ENCODE peak calls at places on chromosome 16, in eight cellular contexts. G is GM12865, P is fibroblast of pulmonary artery, D is NB4, M is pancreas, Y is GM23338, E is mesothelial cell of epicardium, K is keratinocyte. F is an unnamed sample.

GRCh38 chr16:88686439-88687253 is at the start of gene SNAI3:
- DNase-seq in G (peak; percentile 87), P (peak; percentile 38), D (peak; percentile 96), M (peak; percentile 87), Y (peak; percentile 96), E (peak; percentile 67), K (no peak), F (no peak)

GRCh38 chr16:27096375-27096774 is 29.6 kb downstream of the C16orf82 start:
- DNase-seq in G (no peak), P (no peak), D (no peak), M (no peak), Y (no peak), E (no peak), K (no peak), F (no peak)

GRCh38 chr16:5385115-5385514 is 287.5 kb upstream of the EEF2KMT start:
- DNase-seq in G (no peak), P (no peak), D (no peak), M (no peak), Y (no peak), E (no peak), K (no peak), F (no peak)

GRCh38 chr16:73713817-73714495 is 582.7 kb upstream of the PSMD7 start:
- DNase-seq in G (no peak), P (peak; percentile 1), D (peak; percentile 43), M (no peak), Y (peak; percentile 76), E (no peak), K (no peak), F (peak; percentile 16)

GRCh38 chr16:17529982-17530760 is 59.4 kb upstream of the XYLT1 start:
- DNase-seq in G (peak; percentile 81), P (no peak), D (no peak), M (no peak), Y (no peak), E (no peak), K (no peak), F (no peak)

GRCh38 chr16:84548508-84548907 is 44.0 kb upstream of the MEAK7 start:
- DNase-seq in G (no peak), P (no peak), D (no peak), M (no peak), Y (no peak), E (no peak), K (no peak), F (no peak)

GRCh38 chr16:63361032-63361624 is 1324.9 kb upstream of the CDH8 start:
- DNase-seq in G (peak; percentile 56), P (peak; percentile 78), D (peak; percentile 60), M (no peak), Y (peak; percentile 75), E (no peak), K (peak; percentile 26), F (peak; percentile 54)

GRCh38 chr16:86974120-86974519 is 343.1 kb downstream of the C16orf95 start:
- DNase-seq in G (no peak), P (no peak), D (no peak), M (no peak), Y (no peak), E (no peak), K (no peak), F (no peak)

GRCh38 chr16:24291932-24292331 is 35.8 kb downstream of the CACNG3 start:
- DNase-seq in G (no peak), P (no peak), D (no peak), M (no peak), Y (no peak), E (no peak), K (no peak), F (no peak)

GRCh38 chr16:14354561-14355351 is 275.3 kb downstream of the PARN start:
- DNase-seq in G (peak; percentile 98), P (peak; percentile 6), D (peak; percentile 66), M (no peak), Y (no peak), E (no peak), K (no peak), F (no peak)

GRCh38 chr16:31052131-31052530 is 18.8 kb downstream of the STX4 start:
- DNase-seq in G (no peak), P (peak; percentile 79), D (peak; percentile 67), M (no peak), Y (no peak), E (no peak), K (peak; percentile 73), F (peak; percentile 95)

GRCh38 chr16:49463529-49463928 is 89.9 kb downstream of the C16orf78 start:
- DNase-seq in G (peak; percentile 89), P (no peak), D (peak; percentile 36), M (no peak), Y (no peak), E (no peak), K (no peak), F (no peak)

GRCh38 chr16:78915916-78916315 is 684.6 kb downstream of the MAF start:
- DNase-seq in G (no peak), P (no peak), D (no peak), M (no peak), Y (no peak), E (no peak), K (no peak), F (no peak)

GRCh38 chr16:13928644-13929043 is 8.7 kb downstream of the ERCC4 start:
- DNase-seq in G (no peak), P (no peak), D (no peak), M (no peak), Y (no peak), E (no peak), K (no peak), F (no peak)

GRCh38 chr16:72590179-72590937 is 418.4 kb upstream of the PMFBP1 start:
- DNase-seq in G (peak; percentile 74), P (no peak), D (no peak), M (no peak), Y (no peak), E (no peak), K (no peak), F (peak; percentile 39)

GRCh38 chr16:72588554-72588953 is 416.6 kb upstream of the PMFBP1 start:
- DNase-seq in G (no peak), P (no peak), D (no peak), M (no peak), Y (no peak), E (no peak), K (no peak), F (no peak)
- TF ChIP-seq CTCF in G (no peak), P (no peak), D (no peak), M (no peak), Y (no peak), E (no peak), K (no peak), F (no peak)

GRCh38 chr16:57507414-57508083 is 21.3 kb upstream of the DOK4 start:
- DNase-seq in G (no peak), P (no peak), D (no peak), M (no peak), Y (peak; percentile 36), E (no peak), K (no peak), F (no peak)
- TF ChIP-seq CTCF in G (no peak), P (no peak), D (no peak), M (no peak), Y (no peak), E (no peak), K (no peak), F (no peak)

DNA sequence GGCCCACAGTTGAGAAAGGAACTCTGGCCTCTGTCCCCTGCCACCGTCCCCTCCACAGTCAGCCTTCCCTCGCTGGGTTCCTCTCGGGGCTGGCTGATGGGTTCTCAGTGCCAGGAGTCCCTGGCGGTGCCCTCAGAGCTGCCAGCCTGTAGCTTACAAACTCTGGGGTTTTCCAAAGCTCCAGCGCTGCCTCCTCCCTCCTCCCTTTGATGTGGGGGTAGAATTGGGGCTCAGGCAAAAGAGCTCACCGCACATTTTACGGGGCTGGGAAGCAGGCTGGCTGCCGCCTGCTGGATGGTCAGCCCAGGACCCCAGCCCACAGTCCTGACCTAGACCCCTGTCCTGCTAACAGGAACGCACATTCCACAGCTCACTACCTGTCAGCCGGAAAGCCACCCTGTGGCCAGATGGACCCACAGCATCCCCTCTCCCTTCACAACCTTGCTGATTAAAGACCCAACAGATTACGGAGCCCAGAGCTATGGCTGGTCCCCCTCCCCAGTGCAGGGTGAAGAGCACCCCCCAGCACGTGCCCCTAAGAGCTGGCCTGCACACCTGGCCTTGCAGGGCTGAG is 6.0 kb downstream of the VASN start:
- DNase-seq in G (no peak), P (no peak), D (no peak), M (no peak), Y (peak; percentile 74), E (no peak), K (no peak), F (no peak)
- TF ChIP-seq CTCF in G (no peak), P (no peak), D (peak; percentile 9), M (no peak), Y (peak; percentile 41), E (no peak), K (peak; percentile 26), F (peak; percentile 53)

GRCh38 chr16:35386619-35387018 is 1927.2 kb downstream of the TP53TG3F start:
- DNase-seq in G (no peak), P (no peak), D (no peak), M (no peak), Y (no peak), E (no peak), K (no peak), F (no peak)

GRCh38 chr16:35391328-35391727 is 1931.9 kb downstream of the TP53TG3F start:
- DNase-seq in G (peak; percentile 69), P (peak; percentile 37), D (peak; percentile 87), M (peak; percentile 15), Y (peak; percentile 32), E (no peak), K (peak; percentile 55), F (peak; percentile 11)
- TF ChIP-seq CTCF in G (peak; percentile 36), P (peak; percentile 50), D (peak; percentile 99), M (peak; percentile 20), Y (peak; percentile 40), E (no peak), K (peak; percentile 72), F (peak; percentile 81)

F was measured in HFFc6.